ENCODE peak calls at places on chromosomes 11 and 22, in eight cellular contexts. Y, I, F, P, U, D, T and Z are unnamed samples.

GRCh38 chr22:45638834-45639746 is 32.5 kb upstream of the ATXN10 start:
- ATAC-seq in Y (peak), I (no peak), F (no peak), P (peak), U (peak), D (no peak), T (peak), Z (peak)

GRCh38 chr11:8382436-8383053 is 118.9 kb upstream of the LMO1 start:
- ATAC-seq in Y (peak), I (no peak), F (peak), P (no peak), U (no peak), D (no peak), T (no peak), Z (no peak)

GRCh38 chr11:123338266-123338800 is 91.7 kb upstream of the GRAMD1B start:
- ATAC-seq in Y (no peak), I (peak), F (no peak), P (no peak), U (no peak), D (no peak), T (no peak), Z (no peak)

GRCh38 chr11:19422257-19422656 is 181.5 kb upstream of the E2F8 start:
- ATAC-seq in Y (no peak), I (no peak), F (no peak), P (no peak), U (no peak), D (no peak), T (no peak), Z (no peak)

GRCh38 chr11:124612045-124612444 is 817 bp downstream of the PANX3 start:
- ATAC-seq in Y (no peak), I (peak), F (no peak), P (no peak), U (no peak), D (no peak), T (no peak), Z (no peak)

GRCh38 chr11:35641206-35641885 is 21.2 kb upstream of the TRIM44 start:
- ATAC-seq in Y (no peak), I (no peak), F (no peak), P (no peak), U (no peak), D (no peak), T (no peak), Z (no peak)

GRCh38 chr11:8223513-8223899 is 40.2 kb downstream of the LMO1 start:
- ATAC-seq in Y (no peak), I (no peak), F (no peak), P (no peak), U (no peak), D (no peak), T (no peak), Z (no peak)

GRCh38 chr11:35247428-35247827 is 108.5 kb downstream of the CD44 start:
- ATAC-seq in Y (no peak), I (no peak), F (no peak), P (peak), U (no peak), D (no peak), T (peak), Z (no peak)

GRCh38 chr11:103730151-103730940 is 306.1 kb upstream of the DDI1 start:
- ATAC-seq in Y (no peak), I (no peak), F (no peak), P (no peak), U (no peak), D (no peak), T (no peak), Z (no peak)

GRCh38 chr11:62394825-62395538 is 23.9 kb upstream of the SCGB1A1 start:
- ATAC-seq in Y (peak), I (peak), F (peak), P (peak), U (peak), D (peak), T (peak), Z (peak)
- TF ChIP-seq POLR2AphosphoS5 in Y (no peak), I (no peak), F (no peak), P (no peak), U (no peak), D (no peak), T (peak), Z (peak)

GRCh38 chr11:108538022-108538424 is 39.8 kb upstream of the POGLUT3 start:
- ATAC-seq in Y (no peak), I (no peak), F (no peak), P (no peak), U (no peak), D (peak), T (peak), Z (no peak)
- TF ChIP-seq POLR2AphosphoS5 in Y (no peak), I (no peak), F (no peak), P (no peak), U (no peak), D (no peak), T (peak), Z (no peak)

DNA sequence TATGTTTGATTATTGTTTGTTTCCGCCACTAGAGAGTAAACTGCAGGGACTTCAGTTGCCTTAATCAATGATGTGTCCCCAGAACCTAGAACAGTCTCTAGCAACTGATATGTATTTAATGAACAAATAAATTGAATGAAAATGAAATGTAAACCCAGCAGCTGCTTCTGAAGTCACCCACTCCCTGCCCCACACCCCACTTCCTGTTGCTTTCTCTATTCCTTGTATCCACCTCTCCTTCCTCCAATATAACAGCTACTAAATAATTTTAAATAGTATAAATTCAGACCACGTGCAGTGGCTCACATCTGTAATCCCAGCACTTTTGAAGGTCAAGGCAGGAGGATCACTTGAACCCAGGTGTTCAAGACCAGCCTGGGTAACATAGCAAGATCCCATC is 15.8 kb downstream of the MYH9 start:
- ATAC-seq in Y (no peak), I (no peak), F (no peak), P (no peak), U (no peak), D (no peak), T (no peak), Z (no peak)
- TF ChIP-seq POLR2AphosphoS5 in Y (no peak), I (no peak), F (no peak), P (no peak), U (no peak), D (no peak), T (no peak), Z (no peak)

GRCh38 chr22:17606472-17606871 is 22.1 kb downstream of the ATP6V1E1 start:
- ATAC-seq in Y (peak), I (no peak), F (no peak), P (no peak), U (no peak), D (no peak), T (no peak), Z (no peak)
- TF ChIP-seq POLR2AphosphoS5 in Y (no peak), I (no peak), F (no peak), P (no peak), U (no peak), D (no peak), T (no peak), Z (no peak)

DNA sequence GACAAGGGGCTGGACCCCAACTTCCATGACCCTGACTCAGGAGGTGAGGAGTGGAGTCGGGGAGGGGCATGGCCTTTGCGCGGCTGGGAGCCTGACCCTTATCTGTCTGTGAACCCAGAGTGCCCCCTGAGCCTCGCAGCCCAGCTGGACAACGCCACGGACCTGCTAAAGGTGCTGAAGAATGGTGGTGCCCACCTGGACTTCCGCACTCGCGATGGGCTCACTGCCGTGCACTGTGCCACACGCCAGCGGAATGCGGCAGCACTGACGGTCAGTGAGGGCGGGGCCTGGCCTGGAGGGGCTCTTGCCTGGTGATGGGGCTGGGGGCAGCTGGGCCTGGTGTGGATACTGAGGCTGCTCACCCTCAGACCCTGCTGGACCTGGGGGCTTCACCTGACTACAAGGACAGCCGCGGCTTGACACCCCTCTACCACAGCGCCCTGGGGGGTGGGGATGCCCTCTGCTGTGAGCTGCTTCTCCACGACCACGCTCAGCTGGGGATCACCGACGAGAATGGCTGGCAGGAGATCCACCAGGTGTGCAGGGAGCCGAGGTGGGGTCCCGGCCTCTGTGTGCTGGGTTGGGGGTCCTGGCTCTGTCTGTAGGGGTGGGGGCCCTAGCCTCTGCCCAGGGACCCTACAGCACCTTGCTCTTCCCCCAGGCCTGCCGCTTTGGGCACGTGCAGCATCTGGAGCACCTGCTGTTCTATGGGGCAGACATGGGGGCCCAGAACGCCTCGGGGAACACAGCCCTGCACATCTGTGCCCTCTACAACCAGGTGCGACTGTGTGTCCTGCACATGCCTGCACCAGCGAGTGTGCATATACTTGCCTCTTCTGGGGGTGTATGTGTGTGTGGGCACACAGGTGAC is 6.3 kb downstream of the SHANK3 start:
- ATAC-seq in Y (no peak), I (no peak), F (no peak), P (no peak), U (no peak), D (no peak), T (peak), Z (no peak)
- TF ChIP-seq POLR2AphosphoS5 in Y (no peak), I (no peak), F (no peak), P (no peak), U (no peak), D (no peak), T (no peak), Z (no peak)

GRCh38 chr11:117772360-117772759 is 24.7 kb downstream of the DSCAML1 start:
- ATAC-seq in Y (no peak), I (no peak), F (no peak), P (no peak), U (no peak), D (no peak), T (no peak), Z (no peak)
- TF ChIP-seq POLR2AphosphoS5 in Y (no peak), I (no peak), F (no peak), P (no peak), U (no peak), D (no peak), T (no peak), Z (no peak)

GRCh38 chr11:118610220-118610772 is 2.9 kb downstream of the PHLDB1 start:
- ATAC-seq in Y (no peak), I (peak), F (peak), P (no peak), U (no peak), D (peak), T (no peak), Z (no peak)

GRCh38 chr11:118606844-118607228 is 579 bp upstream of the PHLDB1 start:
- ATAC-seq in Y (no peak), I (no peak), F (no peak), P (no peak), U (no peak), D (no peak), T (no peak), Z (no peak)

GRCh38 chr11:118607401-118608267 is at the start of gene PHLDB1:
- ATAC-seq in Y (peak), I (peak), F (peak), P (peak), U (peak), D (peak), T (peak), Z (peak)

GRCh38 chr11:118609380-118610219 is 2.2 kb downstream of the PHLDB1 start:
- ATAC-seq in Y (no peak), I (peak), F (no peak), P (no peak), U (no peak), D (peak), T (no peak), Z (no peak)

DNA sequence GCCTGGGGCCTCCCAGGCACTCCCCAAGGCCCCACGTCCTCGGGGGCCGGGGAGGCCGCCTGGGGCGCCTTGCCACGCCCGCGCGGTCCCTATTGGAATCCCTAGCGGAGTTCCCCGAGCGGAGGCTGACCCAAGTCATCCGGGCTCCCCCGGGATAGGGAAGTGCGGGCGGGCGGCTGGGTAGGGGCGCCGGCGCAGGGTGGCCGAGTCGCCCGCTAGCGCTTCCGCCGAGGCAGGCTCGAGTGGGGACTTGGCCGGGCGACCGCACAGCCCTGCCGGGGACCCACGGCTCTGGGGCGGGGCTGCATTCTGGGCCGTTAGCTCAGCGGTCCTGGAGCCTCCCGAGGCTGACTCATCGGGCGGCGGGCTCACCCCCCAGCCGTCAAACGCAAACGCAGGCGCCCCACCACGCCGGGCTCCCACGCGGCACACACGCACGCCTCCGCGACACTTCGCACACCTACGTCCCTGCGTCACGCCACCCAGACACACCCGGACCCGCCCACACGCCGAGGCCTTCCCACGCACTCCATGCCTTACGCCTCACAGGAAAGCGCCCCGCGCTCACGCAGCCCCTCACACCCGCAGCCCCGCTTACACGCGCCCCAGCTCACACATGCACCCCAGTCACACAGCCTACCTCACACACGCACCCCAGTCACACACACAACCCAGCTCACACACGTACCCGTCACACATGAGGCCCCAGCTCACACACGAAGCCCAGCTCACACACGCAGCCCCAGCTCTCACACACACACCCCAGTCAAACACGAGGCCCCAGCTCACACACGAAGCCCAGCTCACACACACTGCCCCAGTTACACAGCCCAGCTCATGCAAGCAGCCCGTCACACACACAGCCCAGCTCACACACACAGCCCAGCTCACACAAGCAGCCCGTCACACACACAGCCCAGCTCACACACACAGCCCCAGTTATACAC is 1.1 kb downstream of the PHLDB1 start:
- ATAC-seq in Y (peak), I (peak), F (peak), P (peak), U (peak), D (peak), T (peak), Z (peak)
- TF ChIP-seq POLR2AphosphoS5 in Y (peak), I (no peak), F (peak), P (no peak), U (no peak), D (no peak), T (peak), Z (peak)

DNA sequence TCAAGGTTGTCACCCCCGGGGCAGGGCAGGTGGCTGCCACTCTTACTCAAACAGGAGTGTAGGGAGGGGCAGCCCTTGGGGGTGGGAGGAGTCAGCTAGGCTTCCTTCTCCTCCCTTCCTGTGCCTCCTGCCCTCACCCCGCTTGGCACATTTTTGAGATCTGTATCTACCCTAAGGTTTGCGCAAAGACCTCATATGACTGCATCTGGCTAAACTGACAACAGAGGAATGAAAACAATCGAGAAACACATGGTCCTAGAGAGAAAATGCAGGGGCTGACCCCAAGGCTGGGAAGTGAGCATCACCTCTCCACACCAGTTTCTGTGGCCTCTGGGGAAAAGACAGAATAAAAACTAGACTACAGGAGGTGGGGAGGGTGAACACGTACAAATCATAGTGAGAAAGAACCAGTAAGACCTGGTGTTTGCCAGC is 28.1 kb downstream of the IGSF9B start:
- ATAC-seq in Y (no peak), I (peak), F (no peak), P (no peak), U (no peak), D (peak), T (no peak), Z (no peak)
- TF ChIP-seq POLR2AphosphoS5 in Y (no peak), I (no peak), F (no peak), P (no peak), U (no peak), D (no peak), T (no peak), Z (no peak)

GRCh38 chr11:27619039-27619438 is 81.2 kb downstream of the BDNF start:
- ATAC-seq in Y (no peak), I (no peak), F (no peak), P (no peak), U (no peak), D (no peak), T (no peak), Z (no peak)
- TF ChIP-seq POLR2AphosphoS5 in Y (no peak), I (no peak), F (no peak), P (no peak), U (no peak), D (no peak), T (no peak), Z (no peak)